ENCODE peak calls at places on chromosome 7, in eight cellular contexts. One of them, this sample, is unnamed.

GRCh38 chr7:121339082-121339481 is 10.3 kb downstream of the WNT16 start:
- DNase-seq in tibial nerve: no peak
- DNase-seq in choroid plexus epithelial cell: peak
- DNase-seq in WERI-Rb-1: no peak
- DNase-seq in mammary epithelial cell: no peak
- DNase-seq in uterus: no peak
- DNase-seq in epithelial cell of esophagus: no peak
- DNase-seq in BE2C: no peak
- DNase-seq in this sample: no peak

GRCh38 chr7:118078015-118078414 is 105.9 kb upstream of the LSM8 start:
- DNase-seq in epithelial cell of esophagus: peak
- DNase-seq in BE2C: no peak
- DNase-seq in WERI-Rb-1: no peak
- DNase-seq in uterus: no peak
- DNase-seq in tibial nerve: no peak
- DNase-seq in mammary epithelial cell: peak
- DNase-seq in choroid plexus epithelial cell: no peak
- DNase-seq in this sample: no peak

GRCh38 chr7:88254721-88255120 is 34.9 kb upstream of the SRI start:
- DNase-seq in BE2C: no peak
- DNase-seq in mammary epithelial cell: peak
- DNase-seq in uterus: no peak
- DNase-seq in choroid plexus epithelial cell: no peak
- DNase-seq in WERI-Rb-1: no peak
- DNase-seq in epithelial cell of esophagus: peak
- DNase-seq in tibial nerve: no peak
- DNase-seq in this sample: peak

GRCh38 chr7:33854178-33854577 is 51.2 kb upstream of the BMPER start:
- DNase-seq in uterus: no peak
- DNase-seq in choroid plexus epithelial cell: no peak
- DNase-seq in tibial nerve: no peak
- DNase-seq in epithelial cell of esophagus: peak
- DNase-seq in BE2C: no peak
- DNase-seq in mammary epithelial cell: peak
- DNase-seq in WERI-Rb-1: no peak
- DNase-seq in this sample: peak

GRCh38 chr7:151141855-151142685 is 25.4 kb downstream of the GBX1 start:
- DNase-seq in BE2C: peak
- DNase-seq in tibial nerve: no peak
- DNase-seq in epithelial cell of esophagus: no peak
- DNase-seq in WERI-Rb-1: no peak
- DNase-seq in choroid plexus epithelial cell: no peak
- DNase-seq in uterus: no peak
- DNase-seq in mammary epithelial cell: no peak
- DNase-seq in this sample: no peak

GRCh38 chr7:92684274-92684673 is 94.1 kb upstream of the FAM133B start:
- DNase-seq in epithelial cell of esophagus: no peak
- DNase-seq in WERI-Rb-1: no peak
- DNase-seq in BE2C: no peak
- DNase-seq in mammary epithelial cell: no peak
- DNase-seq in choroid plexus epithelial cell: no peak
- DNase-seq in uterus: no peak
- DNase-seq in tibial nerve: no peak
- DNase-seq in this sample: no peak

GRCh38 chr7:32536016-32536415 is 40.7 kb downstream of the AVL9 start:
- DNase-seq in mammary epithelial cell: no peak
- DNase-seq in tibial nerve: no peak
- DNase-seq in BE2C: no peak
- DNase-seq in WERI-Rb-1: no peak
- DNase-seq in uterus: no peak
- DNase-seq in choroid plexus epithelial cell: no peak
- DNase-seq in epithelial cell of esophagus: no peak
- DNase-seq in this sample: no peak

GRCh38 chr7:32212321-32212720 is 142.1 kb upstream of the PDE1C start:
- DNase-seq in mammary epithelial cell: no peak
- DNase-seq in WERI-Rb-1: no peak
- DNase-seq in choroid plexus epithelial cell: no peak
- DNase-seq in tibial nerve: no peak
- DNase-seq in BE2C: no peak
- DNase-seq in uterus: no peak
- DNase-seq in epithelial cell of esophagus: no peak
- DNase-seq in this sample: no peak

GRCh38 chr7:108448777-108449576 is 7.3 kb downstream of the NRCAM start:
- DNase-seq in mammary epithelial cell: no peak
- DNase-seq in tibial nerve: no peak
- DNase-seq in WERI-Rb-1: no peak
- DNase-seq in epithelial cell of esophagus: no peak
- DNase-seq in uterus: no peak
- DNase-seq in BE2C: no peak
- DNase-seq in choroid plexus epithelial cell: no peak
- DNase-seq in this sample: no peak

GRCh38 chr7:131111-132094 is 61.0 kb upstream of the FAM20C start:
- DNase-seq in BE2C: no peak
- DNase-seq in WERI-Rb-1: no peak
- DNase-seq in mammary epithelial cell: no peak
- DNase-seq in choroid plexus epithelial cell: no peak
- DNase-seq in uterus: peak
- DNase-seq in tibial nerve: no peak
- DNase-seq in epithelial cell of esophagus: no peak
- DNase-seq in this sample: peak

GRCh38 chr7:144384555-144385245 is 18.8 kb downstream of the NOBOX start:
- DNase-seq in mammary epithelial cell: peak
- DNase-seq in tibial nerve: no peak
- DNase-seq in WERI-Rb-1: no peak
- DNase-seq in choroid plexus epithelial cell: peak
- DNase-seq in epithelial cell of esophagus: peak
- DNase-seq in uterus: no peak
- DNase-seq in BE2C: no peak
- DNase-seq in this sample: peak

GRCh38 chr7:111718886-111719285 is 156.6 kb upstream of the IMMP2L start:
- DNase-seq in BE2C: no peak
- DNase-seq in tibial nerve: no peak
- DNase-seq in uterus: no peak
- DNase-seq in choroid plexus epithelial cell: no peak
- DNase-seq in mammary epithelial cell: peak
- DNase-seq in WERI-Rb-1: no peak
- DNase-seq in epithelial cell of esophagus: peak
- DNase-seq in this sample: no peak

GRCh38 chr7:51860305-51860704 is 543.7 kb upstream of the COBL start:
- DNase-seq in BE2C: no peak
- DNase-seq in uterus: no peak
- DNase-seq in epithelial cell of esophagus: no peak
- DNase-seq in WERI-Rb-1: no peak
- DNase-seq in mammary epithelial cell: no peak
- DNase-seq in tibial nerve: no peak
- DNase-seq in choroid plexus epithelial cell: no peak
- DNase-seq in this sample: no peak

GRCh38 chr7:159098795-159099194 is 45.9 kb downstream of the VIPR2 start:
- DNase-seq in tibial nerve: no peak
- DNase-seq in uterus: peak
- DNase-seq in epithelial cell of esophagus: no peak
- DNase-seq in BE2C: no peak
- DNase-seq in WERI-Rb-1: no peak
- DNase-seq in choroid plexus epithelial cell: peak
- DNase-seq in mammary epithelial cell: no peak
- DNase-seq in this sample: no peak

GRCh38 chr7:87474533-87475358 is 734 bp downstream of the ABCB4 start:
- DNase-seq in uterus: no peak
- DNase-seq in epithelial cell of esophagus: no peak
- DNase-seq in BE2C: no peak
- DNase-seq in WERI-Rb-1: no peak
- DNase-seq in choroid plexus epithelial cell: peak
- DNase-seq in mammary epithelial cell: no peak
- DNase-seq in tibial nerve: no peak
- DNase-seq in this sample: peak

GRCh38 chr7:100126239-100126930 is 382 bp upstream of the MBLAC1 start:
- DNase-seq in epithelial cell of esophagus: no peak
- DNase-seq in choroid plexus epithelial cell: no peak
- DNase-seq in tibial nerve: no peak
- DNase-seq in mammary epithelial cell: no peak
- DNase-seq in uterus: no peak
- DNase-seq in BE2C: no peak
- DNase-seq in WERI-Rb-1: no peak
- DNase-seq in this sample: no peak

GRCh38 chr7:100128602-100128963 is 1.8 kb downstream of the MBLAC1 start:
- DNase-seq in tibial nerve: no peak
- DNase-seq in mammary epithelial cell: no peak
- DNase-seq in epithelial cell of esophagus: no peak
- DNase-seq in choroid plexus epithelial cell: no peak
- DNase-seq in uterus: no peak
- DNase-seq in BE2C: no peak
- DNase-seq in WERI-Rb-1: no peak
- DNase-seq in this sample: no peak

GRCh38 chr7:100130608-100131453 is 4.1 kb downstream of the MBLAC1 start:
- DNase-seq in epithelial cell of esophagus: peak
- DNase-seq in uterus: peak
- DNase-seq in WERI-Rb-1: peak
- DNase-seq in choroid plexus epithelial cell: peak
- DNase-seq in mammary epithelial cell: no peak
- DNase-seq in tibial nerve: peak
- DNase-seq in BE2C: peak
- DNase-seq in this sample: peak

GRCh38 chr7:100126931-100127865 is at the start of gene MBLAC1:
- DNase-seq in choroid plexus epithelial cell: peak
- DNase-seq in uterus: peak
- DNase-seq in BE2C: peak
- DNase-seq in tibial nerve: peak
- DNase-seq in WERI-Rb-1: peak
- DNase-seq in mammary epithelial cell: peak
- DNase-seq in epithelial cell of esophagus: peak
- DNase-seq in this sample: peak

DNA sequence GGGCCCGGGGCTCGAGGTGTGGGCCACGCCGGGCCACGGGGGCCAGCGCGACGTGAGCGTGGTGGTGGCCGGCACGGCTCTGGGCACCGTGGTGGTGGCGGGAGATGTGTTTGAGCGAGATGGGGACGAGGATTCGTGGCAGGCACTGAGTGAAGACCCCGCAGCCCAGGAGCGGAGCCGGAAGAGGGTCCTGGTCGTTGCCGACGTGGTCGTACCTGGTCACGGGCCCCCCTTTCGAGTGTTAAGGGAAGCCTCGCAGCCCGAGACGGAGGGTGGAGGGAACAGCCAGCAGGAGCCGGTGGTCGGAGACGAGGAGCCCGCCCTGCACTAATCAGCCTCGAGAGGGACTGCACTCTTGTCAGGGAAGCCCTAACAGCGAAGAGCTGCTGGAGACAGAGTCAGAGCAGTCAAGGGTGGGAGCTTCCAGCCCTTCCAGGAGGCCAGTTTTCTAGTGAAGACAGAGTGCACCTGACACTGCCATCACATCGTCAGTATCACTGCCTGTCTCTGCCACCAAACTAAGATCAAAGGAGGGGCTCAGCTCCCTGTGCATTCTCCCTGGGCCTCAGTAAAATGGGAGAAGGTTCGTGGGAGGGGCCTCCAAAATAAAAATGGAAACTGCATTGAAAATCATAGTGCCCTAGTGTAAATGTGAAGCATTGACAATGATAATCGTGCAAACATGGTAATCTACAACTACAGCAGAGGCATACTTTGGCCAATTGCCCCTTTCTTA is 1.3 kb downstream of the MBLAC1 start:
- DNase-seq in choroid plexus epithelial cell: peak
- DNase-seq in WERI-Rb-1: peak
- DNase-seq in epithelial cell of esophagus: no peak
- DNase-seq in BE2C: peak
- DNase-seq in tibial nerve: no peak
- DNase-seq in mammary epithelial cell: no peak
- DNase-seq in uterus: peak
- DNase-seq in this sample: no peak
- TF ChIP-seq CTCF in choroid plexus epithelial cell: no peak
- TF ChIP-seq CTCF in WERI-Rb-1: no peak
- TF ChIP-seq CTCF in epithelial cell of esophagus: no peak
- TF ChIP-seq CTCF in BE2C: no peak
- TF ChIP-seq CTCF in tibial nerve: no peak
- TF ChIP-seq CTCF in mammary epithelial cell: no peak
- TF ChIP-seq CTCF in uterus: no peak
- TF ChIP-seq CTCF in this sample: no peak

DNA sequence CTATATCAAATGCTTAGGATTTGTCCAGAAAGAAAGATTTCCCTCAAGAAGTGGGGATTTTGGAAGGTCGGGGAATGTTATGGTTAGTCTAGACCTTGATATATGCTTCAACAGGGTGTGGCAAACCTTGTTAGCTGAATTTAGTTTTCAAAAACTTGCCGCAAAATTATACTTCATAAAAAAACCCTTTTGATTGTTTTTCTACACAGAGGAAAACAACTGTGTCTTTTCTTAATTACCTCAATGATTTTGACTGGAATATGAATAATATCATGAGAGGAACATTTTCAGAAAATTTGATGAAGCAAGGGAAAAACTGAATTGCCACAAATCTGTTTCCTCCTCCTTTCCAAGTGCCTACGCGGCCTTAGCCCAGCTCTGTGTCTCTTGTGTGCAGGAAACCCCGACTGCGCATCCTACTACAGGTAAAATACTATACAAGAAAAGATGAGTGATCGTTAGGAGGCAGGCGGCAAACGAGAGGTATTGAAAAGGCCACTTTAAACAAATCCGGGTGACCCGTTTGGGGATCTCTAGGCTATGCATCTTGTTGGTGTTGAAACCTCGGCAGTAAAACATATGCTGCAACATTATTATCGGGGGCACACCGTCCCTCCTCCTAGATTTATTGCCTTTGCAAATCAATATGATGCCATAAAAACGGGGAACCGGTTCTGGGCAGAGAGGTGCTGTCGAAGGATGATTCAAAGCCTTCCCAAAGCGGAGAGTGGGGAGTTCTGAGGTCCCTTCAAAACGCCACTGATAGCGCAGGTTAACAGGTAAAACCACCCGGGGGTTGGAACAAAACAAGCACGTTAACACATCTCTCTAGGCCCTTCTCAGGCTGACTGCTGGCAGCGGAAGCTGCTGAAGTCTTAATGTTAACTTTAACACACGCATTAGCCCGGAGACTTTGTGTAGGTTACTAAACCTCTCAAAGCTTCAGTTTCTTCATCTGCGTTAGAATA is 2.3 kb upstream of the TBX20 start:
- DNase-seq in mammary epithelial cell: no peak
- DNase-seq in epithelial cell of esophagus: no peak
- DNase-seq in tibial nerve: no peak
- DNase-seq in WERI-Rb-1: no peak
- DNase-seq in uterus: no peak
- DNase-seq in BE2C: no peak
- DNase-seq in choroid plexus epithelial cell: no peak
- DNase-seq in this sample: peak
- H3K4me3 ChIP-seq in mammary epithelial cell: no peak
- H3K4me3 ChIP-seq in epithelial cell of esophagus: no peak
- H3K4me3 ChIP-seq in tibial nerve: no peak
- H3K4me3 ChIP-seq in WERI-Rb-1: no peak
- H3K4me3 ChIP-seq in uterus: no peak
- H3K4me3 ChIP-seq in BE2C: no peak
- H3K4me3 ChIP-seq in choroid plexus epithelial cell: no peak
- H3K4me3 ChIP-seq in this sample: no peak

GRCh38 chr7:117017017-117017451 is 63.7 kb downstream of the ST7 start:
- DNase-seq in BE2C: no peak
- DNase-seq in epithelial cell of esophagus: no peak
- DNase-seq in mammary epithelial cell: no peak
- DNase-seq in tibial nerve: no peak
- DNase-seq in choroid plexus epithelial cell: no peak
- DNase-seq in WERI-Rb-1: no peak
- DNase-seq in uterus: no peak
- DNase-seq in this sample: no peak
- TF ChIP-seq CTCF in BE2C: no peak
- TF ChIP-seq CTCF in epithelial cell of esophagus: no peak
- TF ChIP-seq CTCF in mammary epithelial cell: no peak
- TF ChIP-seq CTCF in tibial nerve: no peak
- TF ChIP-seq CTCF in choroid plexus epithelial cell: no peak
- TF ChIP-seq CTCF in WERI-Rb-1: no peak
- TF ChIP-seq CTCF in uterus: no peak
- TF ChIP-seq CTCF in this sample: no peak

GRCh38 chr7:95550546-95550945 is 45.8 kb downstream of the PDK4 start:
- DNase-seq in BE2C: no peak
- DNase-seq in WERI-Rb-1: no peak
- DNase-seq in uterus: no peak
- DNase-seq in epithelial cell of esophagus: no peak
- DNase-seq in tibial nerve: no peak
- DNase-seq in mammary epithelial cell: no peak
- DNase-seq in choroid plexus epithelial cell: peak
- DNase-seq in this sample: peak
- H3K4me3 ChIP-seq in BE2C: no peak
- H3K4me3 ChIP-seq in WERI-Rb-1: no peak
- H3K4me3 ChIP-seq in uterus: no peak
- H3K4me3 ChIP-seq in epithelial cell of esophagus: no peak
- H3K4me3 ChIP-seq in tibial nerve: peak
- H3K4me3 ChIP-seq in mammary epithelial cell: no peak
- H3K4me3 ChIP-seq in choroid plexus epithelial cell: no peak
- H3K4me3 ChIP-seq in this sample: no peak